ENCODE peak calls at places on chromosome 19, in five cellular contexts. One of them, this sample, is unnamed.

GRCh38 chr19:39334444-39334976 is 1.3 kb downstream of the GMFG start:
- DNase-seq in suprapubic skin: no peak
- DNase-seq in HL-60: no peak
- DNase-seq in GM23338: no peak
- DNase-seq in stomach: no peak
- DNase-seq in this sample: no peak

GRCh38 chr19:29650988-29651387 is 14.3 kb upstream of the PLEKHF1 start:
- DNase-seq in suprapubic skin: no peak
- DNase-seq in HL-60: no peak
- DNase-seq in GM23338: no peak
- DNase-seq in stomach: no peak
- DNase-seq in this sample: no peak

GRCh38 chr19:30335306-30335886 is 36.8 kb upstream of the ZNF536 start:
- DNase-seq in GM23338: no peak
- DNase-seq in stomach: peak; percentile 7
- DNase-seq in HL-60: no peak
- DNase-seq in suprapubic skin: peak; percentile 65
- DNase-seq in this sample: no peak

GRCh38 chr19:45424191-45425058 is 708 bp upstream of the ERCC1 start:
- DNase-seq in suprapubic skin: no peak
- DNase-seq in HL-60: peak; percentile 85
- DNase-seq in GM23338: peak; percentile 82
- DNase-seq in stomach: peak; percentile 62
- DNase-seq in this sample: no peak

GRCh38 chr19:23470873-23471555 is 75.7 kb upstream of the ZNF91 start:
- DNase-seq in GM23338: peak; percentile 66
- DNase-seq in stomach: no peak
- DNase-seq in suprapubic skin: no peak
- DNase-seq in HL-60: no peak
- DNase-seq in this sample: no peak

GRCh38 chr19:46692918-46693722 is 23.8 kb downstream of the PRKD2 start:
- DNase-seq in HL-60: no peak
- DNase-seq in stomach: no peak
- DNase-seq in GM23338: no peak
- DNase-seq in suprapubic skin: no peak
- DNase-seq in this sample: no peak

GRCh38 chr19:3699071-3699740 is 1.1 kb downstream of the PIP5K1C start:
- DNase-seq in stomach: no peak
- DNase-seq in GM23338: no peak
- DNase-seq in HL-60: peak; percentile 72
- DNase-seq in suprapubic skin: no peak
- DNase-seq in this sample: no peak

GRCh38 chr19:30344446-30345425 is 27.4 kb upstream of the ZNF536 start:
- DNase-seq in suprapubic skin: peak; percentile 62
- DNase-seq in HL-60: no peak
- DNase-seq in GM23338: no peak
- DNase-seq in stomach: no peak
- DNase-seq in this sample: no peak

GRCh38 chr19:46624958-46625661 is at the start of gene PTGIR:
- DNase-seq in GM23338: peak; percentile 40
- DNase-seq in stomach: no peak
- DNase-seq in HL-60: no peak
- DNase-seq in suprapubic skin: no peak
- DNase-seq in this sample: no peak

GRCh38 chr19:1131718-1132552 is 28.1 kb downstream of the GPX4 start:
- DNase-seq in GM23338: peak; percentile 89
- DNase-seq in stomach: peak; percentile 92
- DNase-seq in HL-60: peak; percentile 59
- DNase-seq in suprapubic skin: peak; percentile 96
- DNase-seq in this sample: no peak

GRCh38 chr19:42270346-42271044 is 1.4 kb downstream of the CIC start:
- DNase-seq in GM23338: no peak
- DNase-seq in stomach: peak; percentile 63
- DNase-seq in HL-60: peak; percentile 71
- DNase-seq in suprapubic skin: peak; percentile 82
- DNase-seq in this sample: no peak

GRCh38 chr19:1912760-1913505 is 7.7 kb downstream of the ADAT3 start:
- DNase-seq in suprapubic skin: no peak
- DNase-seq in GM23338: no peak
- DNase-seq in HL-60: no peak
- DNase-seq in stomach: no peak
- DNase-seq in this sample: no peak

GRCh38 chr19:44848036-44848804 is 2.1 kb downstream of the NECTIN2 start:
- DNase-seq in stomach: no peak
- DNase-seq in suprapubic skin: no peak
- DNase-seq in GM23338: peak; percentile 87
- DNase-seq in HL-60: no peak
- DNase-seq in this sample: peak; percentile 10

GRCh38 chr19:4694211-4694987 is 24.3 kb upstream of the MYDGF start:
- DNase-seq in HL-60: no peak
- DNase-seq in GM23338: no peak
- DNase-seq in stomach: peak; percentile 77
- DNase-seq in suprapubic skin: peak; percentile 92
- DNase-seq in this sample: peak; percentile 48

GRCh38 chr19:34639491-34640085 is 37.4 kb downstream of the SCGB2B2 start:
- DNase-seq in GM23338: peak; percentile 92
- DNase-seq in stomach: peak; percentile 60
- DNase-seq in HL-60: peak; percentile 22
- DNase-seq in suprapubic skin: no peak
- DNase-seq in this sample: peak; percentile 5

GRCh38 chr19:55149078-55150003 is at the start of gene TNNT1:
- DNase-seq in HL-60: no peak
- DNase-seq in GM23338: peak; percentile 83
- DNase-seq in stomach: no peak
- DNase-seq in suprapubic skin: no peak
- DNase-seq in this sample: no peak

GRCh38 chr19:44345969-44346368 is 10.5 kb downstream of the ZNF112 start:
- DNase-seq in GM23338: no peak
- DNase-seq in stomach: no peak
- DNase-seq in suprapubic skin: no peak
- DNase-seq in HL-60: no peak
- DNase-seq in this sample: no peak

GRCh38 chr19:31334101-31334848 is 15.0 kb downstream of the TSHZ3 start:
- DNase-seq in GM23338: peak; percentile 45
- DNase-seq in stomach: no peak
- DNase-seq in suprapubic skin: no peak
- DNase-seq in HL-60: no peak
- DNase-seq in this sample: no peak

GRCh38 chr19:37779139-37780035 is at the start of gene ZNF573:
- DNase-seq in stomach: peak; percentile 82
- DNase-seq in GM23338: peak; percentile 98
- DNase-seq in HL-60: peak; percentile 82
- DNase-seq in suprapubic skin: peak; percentile 91
- DNase-seq in this sample: peak; percentile 85

GRCh38 chr19:58054792-58055482 is 4.1 kb upstream of the ZNF135 start:
- DNase-seq in suprapubic skin: no peak
- DNase-seq in HL-60: no peak
- DNase-seq in stomach: no peak
- DNase-seq in GM23338: peak; percentile 92
- DNase-seq in this sample: no peak

GRCh38 chr19:3580156-3580955 is 4.9 kb upstream of the GIPC3 start:
- DNase-seq in GM23338: no peak
- DNase-seq in suprapubic skin: no peak
- DNase-seq in HL-60: no peak
- DNase-seq in stomach: no peak
- DNase-seq in this sample: no peak

GRCh38 chr19:5691205-5691929 is 1.3 kb downstream of the RPL36 start:
- DNase-seq in stomach: peak; percentile 66
- DNase-seq in suprapubic skin: peak; percentile 86
- DNase-seq in HL-60: no peak
- DNase-seq in GM23338: peak; percentile 47
- DNase-seq in this sample: no peak

GRCh38 chr19:50303558-50303957 is 25.6 kb downstream of the KCNC3 start:
- DNase-seq in stomach: no peak
- DNase-seq in HL-60: no peak
- DNase-seq in GM23338: no peak
- DNase-seq in suprapubic skin: no peak
- DNase-seq in this sample: no peak

GRCh38 chr19:11581740-11582139 is 4.3 kb upstream of the ACP5 start:
- DNase-seq in HL-60: no peak
- DNase-seq in stomach: no peak
- DNase-seq in GM23338: no peak
- DNase-seq in suprapubic skin: no peak
- DNase-seq in this sample: no peak

GRCh38 chr19:11587973-11588631 is 9.2 kb upstream of the ZNF627 start:
- DNase-seq in stomach: no peak
- DNase-seq in HL-60: no peak
- DNase-seq in suprapubic skin: no peak
- DNase-seq in GM23338: no peak
- DNase-seq in this sample: no peak

GRCh38 chr19:11587302-11587972 is 9.8 kb upstream of the ZNF627 start:
- DNase-seq in HL-60: no peak
- DNase-seq in stomach: peak; percentile 82
- DNase-seq in GM23338: peak; percentile 85
- DNase-seq in suprapubic skin: peak; percentile 85
- DNase-seq in this sample: peak; percentile 40
- TF ChIP-seq POLR2AphosphoS5 in HL-60: no peak
- TF ChIP-seq POLR2AphosphoS5 in stomach: no peak
- TF ChIP-seq POLR2AphosphoS5 in GM23338: no peak
- TF ChIP-seq POLR2AphosphoS5 in suprapubic skin: no peak
- TF ChIP-seq POLR2AphosphoS5 in this sample: no peak

GRCh38 chr19:17124025-17124424 is 48.4 kb downstream of the MYO9B start:
- DNase-seq in HL-60: no peak
- DNase-seq in suprapubic skin: no peak
- DNase-seq in stomach: no peak
- DNase-seq in GM23338: no peak
- DNase-seq in this sample: no peak

GRCh38 chr19:17127671-17128070 is 52.1 kb downstream of the MYO9B start:
- DNase-seq in GM23338: no peak
- DNase-seq in HL-60: no peak
- DNase-seq in stomach: no peak
- DNase-seq in suprapubic skin: no peak
- DNase-seq in this sample: no peak

GRCh38 chr19:17128403-17128802 is 52.8 kb downstream of the MYO9B start:
- DNase-seq in suprapubic skin: no peak
- DNase-seq in HL-60: no peak
- DNase-seq in GM23338: no peak
- DNase-seq in stomach: no peak
- DNase-seq in this sample: no peak

GRCh38 chr19:17125052-17125727 is 49.6 kb downstream of the MYO9B start:
- DNase-seq in stomach: no peak
- DNase-seq in HL-60: no peak
- DNase-seq in GM23338: no peak
- DNase-seq in suprapubic skin: no peak
- DNase-seq in this sample: no peak

GRCh38 chr19:17125728-17126677 is 50.4 kb downstream of the MYO9B start:
- DNase-seq in GM23338: peak; percentile 41
- DNase-seq in HL-60: peak; percentile 78
- DNase-seq in stomach: peak; percentile 47
- DNase-seq in suprapubic skin: no peak
- DNase-seq in this sample: no peak
- TF ChIP-seq POLR2AphosphoS5 in GM23338: no peak
- TF ChIP-seq POLR2AphosphoS5 in HL-60: no peak
- TF ChIP-seq POLR2AphosphoS5 in stomach: no peak
- TF ChIP-seq POLR2AphosphoS5 in suprapubic skin: no peak
- TF ChIP-seq POLR2AphosphoS5 in this sample: no peak

GRCh38 chr19:12194827-12195500 is 32.1 kb downstream of the ZNF136 start:
- DNase-seq in suprapubic skin: peak; percentile 90
- DNase-seq in HL-60: no peak
- DNase-seq in stomach: peak; percentile 90
- DNase-seq in GM23338: peak; percentile 95
- DNase-seq in this sample: no peak
- TF ChIP-seq POLR2AphosphoS5 in suprapubic skin: no peak
- TF ChIP-seq POLR2AphosphoS5 in HL-60: no peak
- TF ChIP-seq POLR2AphosphoS5 in stomach: peak; percentile 50
- TF ChIP-seq POLR2AphosphoS5 in GM23338: peak; percentile 82
- TF ChIP-seq POLR2AphosphoS5 in this sample: no peak

GRCh38 chr19:18966304-18966703 is 25.3 kb upstream of the HOMER3 start:
- DNase-seq in stomach: no peak
- DNase-seq in GM23338: peak; percentile 77
- DNase-seq in suprapubic skin: no peak
- DNase-seq in HL-60: no peak
- DNase-seq in this sample: no peak
- TF ChIP-seq POLR2AphosphoS5 in stomach: no peak
- TF ChIP-seq POLR2AphosphoS5 in GM23338: peak; percentile 41
- TF ChIP-seq POLR2AphosphoS5 in suprapubic skin: no peak
- TF ChIP-seq POLR2AphosphoS5 in HL-60: no peak
- TF ChIP-seq POLR2AphosphoS5 in this sample: no peak

DNA sequence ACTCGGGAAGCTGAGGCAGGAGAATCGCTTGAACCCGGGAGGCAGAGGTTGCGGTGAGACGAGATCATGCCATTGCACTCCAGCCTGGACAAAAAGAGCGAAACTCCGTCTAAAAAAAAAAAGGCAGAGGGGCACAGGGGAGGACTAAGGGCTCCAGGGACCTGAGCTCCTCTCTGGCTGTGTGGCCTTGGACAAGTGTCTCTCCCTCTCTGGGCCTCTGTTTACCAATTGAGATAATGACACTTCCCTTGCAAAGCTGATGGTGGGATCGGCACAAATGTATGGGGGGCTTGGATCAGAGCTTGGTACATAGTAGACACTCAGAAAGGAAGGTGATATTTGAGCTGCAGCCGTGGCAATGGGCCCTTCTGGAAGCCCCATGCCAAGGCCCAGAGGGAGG is 11.4 kb upstream of the SPACA4 start:
- DNase-seq in HL-60: no peak
- DNase-seq in suprapubic skin: no peak
- DNase-seq in GM23338: no peak
- DNase-seq in stomach: no peak
- DNase-seq in this sample: no peak
- TF ChIP-seq POLR2AphosphoS5 in HL-60: no peak
- TF ChIP-seq POLR2AphosphoS5 in suprapubic skin: no peak
- TF ChIP-seq POLR2AphosphoS5 in GM23338: no peak
- TF ChIP-seq POLR2AphosphoS5 in stomach: no peak
- TF ChIP-seq POLR2AphosphoS5 in this sample: no peak

GRCh38 chr19:32372726-32373613 is 27.6 kb downstream of the ZNF507 start:
- DNase-seq in stomach: no peak
- DNase-seq in suprapubic skin: no peak
- DNase-seq in GM23338: peak; percentile 21
- DNase-seq in HL-60: no peak
- DNase-seq in this sample: no peak
- TF ChIP-seq POLR2AphosphoS5 in stomach: no peak
- TF ChIP-seq POLR2AphosphoS5 in suprapubic skin: no peak
- TF ChIP-seq POLR2AphosphoS5 in GM23338: no peak
- TF ChIP-seq POLR2AphosphoS5 in HL-60: no peak
- TF ChIP-seq POLR2AphosphoS5 in this sample: no peak

GRCh38 chr19:6737284-6737872 is at the start of gene GPR108:
- DNase-seq in HL-60: peak; percentile 58
- DNase-seq in suprapubic skin: peak; percentile 100
- DNase-seq in stomach: peak; percentile 99
- DNase-seq in GM23338: peak; percentile 100
- DNase-seq in this sample: peak; percentile 100
- TF ChIP-seq POLR2AphosphoS5 in HL-60: no peak
- TF ChIP-seq POLR2AphosphoS5 in suprapubic skin: peak; percentile 78
- TF ChIP-seq POLR2AphosphoS5 in stomach: no peak
- TF ChIP-seq POLR2AphosphoS5 in GM23338: peak; percentile 11
- TF ChIP-seq POLR2AphosphoS5 in this sample: peak; percentile 62

GRCh38 chr19:10010247-10010691 is at the start of gene COL5A3:
- DNase-seq in GM23338: peak; percentile 72
- DNase-seq in stomach: peak; percentile 27
- DNase-seq in suprapubic skin: no peak
- DNase-seq in HL-60: no peak
- DNase-seq in this sample: no peak
- TF ChIP-seq POLR2AphosphoS5 in GM23338: no peak
- TF ChIP-seq POLR2AphosphoS5 in stomach: no peak
- TF ChIP-seq POLR2AphosphoS5 in suprapubic skin: no peak
- TF ChIP-seq POLR2AphosphoS5 in HL-60: no peak
- TF ChIP-seq POLR2AphosphoS5 in this sample: no peak

GRCh38 chr19:51699170-51699569 is 6.0 kb downstream of the SPACA6 start:
- DNase-seq in suprapubic skin: no peak
- DNase-seq in GM23338: no peak
- DNase-seq in stomach: no peak
- DNase-seq in HL-60: no peak
- DNase-seq in this sample: no peak
- TF ChIP-seq POLR2AphosphoS5 in suprapubic skin: no peak
- TF ChIP-seq POLR2AphosphoS5 in GM23338: no peak
- TF ChIP-seq POLR2AphosphoS5 in stomach: no peak
- TF ChIP-seq POLR2AphosphoS5 in HL-60: no peak
- TF ChIP-seq POLR2AphosphoS5 in this sample: no peak

This sample was measured in SK-N-MC.